ENCODE peak calls at places on chromosomes 16 and 17, in five cellular contexts. F, E, Y, M and I are unnamed samples. For H3K4me1, the result is how much of the 10 kb centered on the place peaks cover.

GRCh38 chr16:12387786-12388185 is 411.3 kb downstream of the SNX29 start:
- DNase-seq in M (no peak), F (no peak), E (no peak), Y (no peak), I (no peak)

GRCh38 chr17:19361326-19361725 is 1.2 kb downstream of the B9D1 start:
- DNase-seq in Y (no peak), F (no peak), M (no peak), E (peak), I (no peak)

GRCh38 chr17:82912571-82913089 is 72.8 kb upstream of the ZNF750 start:
- DNase-seq in E (no peak), M (no peak), F (no peak), Y (no peak), I (no peak)

GRCh38 chr16:2086812-2087425 is 39.1 kb downstream of the TSC2 start:
- DNase-seq in Y (no peak), E (no peak), M (no peak), F (no peak), I (no peak)

GRCh38 chr16:9033125-9033830 is 58.2 kb upstream of the HAPSTR1 start:
- DNase-seq in E (peak), Y (no peak), M (peak), F (peak), I (peak)

GRCh38 chr17:78615631-78616030 is 38.4 kb upstream of the DNAH17 start:
- DNase-seq in Y (no peak), E (no peak), F (no peak), M (no peak), I (no peak)

GRCh38 chr17:58331815-58332719 is 3.5 kb upstream of the TSPOAP1 start:
- DNase-seq in F (no peak), Y (peak), E (no peak), M (no peak), I (peak)

GRCh38 chr16:85316321-85316919 is 204.1 kb upstream of the CIBAR2 start:
- DNase-seq in F (peak), M (no peak), Y (peak), E (no peak), I (peak)

GRCh38 chr17:45975640-45976295 is 23.3 kb upstream of the STH start:
- DNase-seq in F (no peak), E (no peak), Y (no peak), M (no peak), I (no peak)

GRCh38 chr16:16828913-16829398 is 450.0 kb downstream of the NPIPA7 start:
- DNase-seq in E (no peak), F (peak), Y (no peak), M (no peak), I (no peak)
- H3K4me3 ChIP-seq in E (no peak), F (no peak), Y (no peak), M (no peak), I (no peak)

DNA sequence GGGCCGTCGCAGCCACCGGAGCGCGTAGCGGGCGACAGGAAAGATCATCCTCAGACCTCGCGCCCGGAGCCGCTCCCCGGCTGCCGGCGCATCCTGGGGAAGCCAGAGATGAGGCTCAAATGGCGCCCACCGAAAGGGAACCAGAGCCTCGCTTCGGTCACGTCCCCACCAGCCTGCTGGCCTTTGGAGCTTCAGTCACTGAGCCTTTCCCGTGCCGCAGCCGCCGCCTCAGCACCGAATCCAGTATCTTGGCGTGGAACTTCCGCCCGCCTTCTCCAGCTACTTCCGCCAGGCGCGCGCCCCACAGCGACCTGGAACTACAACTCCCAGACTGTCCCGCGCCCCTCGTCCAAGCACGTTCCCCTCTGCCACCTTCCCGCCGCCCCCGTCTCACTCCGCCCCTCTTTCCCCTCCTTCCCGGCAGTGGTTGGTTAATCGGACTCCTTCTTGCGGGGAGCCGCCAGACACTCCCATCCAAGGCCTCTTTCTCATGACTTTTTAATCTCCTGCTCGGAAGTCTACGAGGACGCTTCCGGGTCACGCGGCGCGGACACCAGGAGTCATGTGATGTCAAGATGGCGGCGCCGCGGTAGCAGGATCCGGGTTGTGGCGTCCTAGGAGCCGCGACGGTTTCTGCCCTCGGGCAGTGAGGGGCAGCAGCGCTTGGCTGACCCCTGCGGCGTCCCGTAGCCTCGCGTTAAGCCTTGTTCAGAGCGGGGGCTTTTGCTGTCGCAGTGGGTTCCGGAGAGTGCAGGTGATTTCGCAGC is at the start of the genes SMCR8 and TOP3A:
- DNase-seq in F (peak), M (peak), E (peak), Y (peak), I (peak)
- H3K4me1 ChIP-seq in F (under half), M (under half), E (under half), Y (half or more), I (half or more)

DNA sequence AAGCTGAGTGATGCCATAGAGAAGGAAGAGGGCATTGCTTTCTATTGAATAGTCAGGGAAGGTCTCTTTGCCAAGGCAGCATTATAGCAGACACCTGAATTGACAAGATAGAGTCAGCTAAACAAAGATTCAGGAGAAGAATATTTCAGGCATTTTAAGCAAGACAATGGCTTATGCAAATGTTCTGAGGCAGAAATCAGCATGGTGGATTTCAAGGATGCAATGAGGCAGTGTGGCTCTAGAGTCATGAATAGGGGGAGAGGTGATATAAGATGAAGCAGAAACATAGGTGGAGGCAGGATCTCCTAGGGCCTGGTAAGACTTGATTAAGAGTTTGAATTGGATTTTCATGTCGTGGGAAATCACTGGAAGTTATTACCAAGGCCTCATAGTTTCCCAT is 139.3 kb upstream of the SALL1 start:
- DNase-seq in Y (no peak), E (no peak), M (no peak), F (peak), I (no peak)
- H3K4me3 ChIP-seq in Y (no peak), E (no peak), M (no peak), F (no peak), I (no peak)

GRCh38 chr17:59424331-59424730 is 92.9 kb downstream of the YPEL2 start:
- DNase-seq in M (no peak), Y (no peak), F (no peak), E (no peak), I (no peak)
- H3K4me1 ChIP-seq in M (under half), Y (half or more), F (under half), E (under half), I (under half)

GRCh38 chr16:66270333-66270927 is 96.1 kb upstream of the CDH5 start:
- DNase-seq in M (no peak), Y (peak), E (peak), F (peak), I (peak)
- H3K4me3 ChIP-seq in M (peak), Y (peak), E (peak), F (no peak), I (peak)

DNA sequence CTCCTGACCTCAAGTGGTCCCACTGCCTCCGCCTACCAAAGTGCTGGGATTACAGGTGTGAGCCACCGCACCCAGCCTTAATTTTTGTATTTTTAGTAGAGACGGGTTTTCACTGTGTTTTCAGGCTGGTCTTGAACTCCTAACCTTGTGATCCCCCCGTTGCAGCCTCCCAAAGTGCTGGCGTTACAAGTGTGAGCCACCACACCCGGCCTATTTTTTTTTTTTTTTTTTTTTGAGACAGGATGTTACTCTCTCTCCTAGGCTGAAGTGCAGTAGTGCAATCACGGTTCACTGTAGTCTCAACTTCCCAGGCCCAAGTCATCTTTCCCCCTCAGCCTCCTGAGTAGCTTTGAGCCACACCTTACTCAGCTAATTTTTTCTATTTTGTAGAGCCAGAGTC is 3.1 kb upstream of the SNX11 start:
- DNase-seq in M (no peak), Y (no peak), F (no peak), E (no peak), I (no peak)
- H3K4me1 ChIP-seq in M (under half), Y (under half), F (under half), E (under half), I (under half)

GRCh38 chr16:87389245-87389644 is 2.9 kb upstream of the MAP1LC3B start:
- DNase-seq in F (no peak), M (no peak), Y (no peak), E (no peak), I (peak)

GRCh38 chr16:87391950-87392822 is at the start of gene MAP1LC3B:
- DNase-seq in M (peak), Y (peak), F (peak), E (peak), I (peak)

GRCh38 chr16:87388818-87389134 is 3.4 kb upstream of the MAP1LC3B start:
- DNase-seq in E (no peak), F (no peak), Y (no peak), M (no peak), I (no peak)

GRCh38 chr16:87391324-87391949 is 699 bp upstream of the MAP1LC3B start:
- DNase-seq in Y (peak), F (peak), E (peak), M (no peak), I (peak)

GRCh38 chr16:87390641-87391323 is 1.4 kb upstream of the MAP1LC3B start:
- DNase-seq in E (peak), F (no peak), Y (no peak), M (no peak), I (no peak)
- H3K4me3 ChIP-seq in E (no peak), F (no peak), Y (peak), M (peak), I (no peak)